ENCODE peak calls at places on chromosomes 6 and 20, in nine cellular contexts. R, J, E, W, V, C, F, D and I are unnamed samples.

GRCh38 chr20:61166324-61166723 is 85.7 kb upstream of the CDH4 start:
- DNase-seq in R (peak), J (no peak), E (no peak), W (no peak), V (peak), C (no peak), F (no peak), D (no peak), I (no peak)

GRCh38 chr6:69022991-69023390 is 387.9 kb downstream of the ADGRB3 start:
- DNase-seq in R (peak), J (no peak), E (no peak), W (no peak), V (peak), C (no peak), F (no peak), D (no peak), I (no peak)

GRCh38 chr6:142874676-142875075 is 70.3 kb downstream of the HIVEP2 start:
- DNase-seq in R (no peak), J (no peak), E (no peak), W (no peak), V (no peak), C (no peak), F (no peak), D (no peak), I (no peak)

GRCh38 chr20:7180261-7181045 is 413.0 kb downstream of the BMP2 start:
- DNase-seq in R (peak), J (no peak), E (no peak), W (no peak), V (no peak), C (no peak), F (no peak), D (no peak), I (no peak)

GRCh38 chr20:44540834-44541233 is 19.0 kb upstream of the SERINC3 start:
- DNase-seq in R (peak), J (no peak), E (no peak), W (no peak), V (peak), C (no peak), F (no peak), D (no peak), I (no peak)

GRCh38 chr6:1070085-1070521 is 241.8 kb upstream of the FOXQ1 start:
- DNase-seq in R (no peak), J (no peak), E (no peak), W (peak), V (no peak), C (no peak), F (no peak), D (peak), I (no peak)

GRCh38 chr20:33791959-33792597 is 19.1 kb upstream of the CHMP4B start:
- DNase-seq in R (peak), J (peak), E (peak), W (peak), V (peak), C (no peak), F (peak), D (peak), I (peak)

GRCh38 chr6:134247271-134247833 is 70.6 kb downstream of the SGK1 start:
- DNase-seq in R (no peak), J (peak), E (peak), W (no peak), V (peak), C (no peak), F (peak), D (no peak), I (peak)

GRCh38 chr6:134015719-134016557 is 36.5 kb downstream of the SLC2A12 start:
- DNase-seq in R (no peak), J (no peak), E (no peak), W (no peak), V (no peak), C (no peak), F (no peak), D (no peak), I (no peak)

GRCh38 chr20:46040902-46041535 is 12.0 kb downstream of the SLC12A5 start:
- DNase-seq in R (peak), J (peak), E (no peak), W (peak), V (peak), C (no peak), F (peak), D (no peak), I (peak)

GRCh38 chr20:35849726-35850125 is 77.9 kb downstream of the PHF20 start:
- DNase-seq in R (no peak), J (no peak), E (no peak), W (no peak), V (peak), C (no peak), F (no peak), D (no peak), I (no peak)

GRCh38 chr20:63381781-63382431 is 20.8 kb upstream of the CHRNA4 start:
- DNase-seq in R (peak), J (peak), E (no peak), W (peak), V (no peak), C (no peak), F (peak), D (no peak), I (peak)

GRCh38 chr6:87756858-87757257 is 54.8 kb upstream of the AKIRIN2 start:
- DNase-seq in R (peak), J (no peak), E (peak), W (no peak), V (peak), C (no peak), F (peak), D (peak), I (peak)

GRCh38 chr20:59775221-59776055 is 158.0 kb downstream of the SYCP2 start:
- DNase-seq in R (no peak), J (no peak), E (no peak), W (no peak), V (no peak), C (peak), F (no peak), D (no peak), I (no peak)

GRCh38 chr6:135640449-135641111 is 143.0 kb upstream of the AHI1 start:
- DNase-seq in R (no peak), J (no peak), E (no peak), W (no peak), V (no peak), C (no peak), F (no peak), D (no peak), I (no peak)

GRCh38 chr6:1324926-1325325 is 13.0 kb downstream of the FOXQ1 start:
- DNase-seq in R (no peak), J (no peak), E (no peak), W (no peak), V (no peak), C (no peak), F (no peak), D (no peak), I (no peak)

GRCh38 chr6:44576132-44576601 is 188.7 kb downstream of the CDC5L start:
- DNase-seq in R (no peak), J (no peak), E (no peak), W (no peak), V (peak), C (no peak), F (no peak), D (no peak), I (no peak)

GRCh38 chr6:112031956-112032355 is 21.9 kb upstream of the CCN6 start:
- DNase-seq in R (no peak), J (no peak), E (no peak), W (no peak), V (no peak), C (no peak), F (no peak), D (no peak), I (no peak)

GRCh38 chr6:26351544-26351953 is 13.4 kb upstream of the BTN3A2 start:
- DNase-seq in R (peak), J (no peak), E (no peak), W (no peak), V (peak), C (no peak), F (no peak), D (no peak), I (no peak)

GRCh38 chr6:80009531-80009930 is 5.1 kb downstream of the TTK start:
- DNase-seq in R (no peak), J (no peak), E (no peak), W (no peak), V (no peak), C (no peak), F (no peak), D (no peak), I (no peak)

GRCh38 chr6:40989204-40990179 is 49.5 kb downstream of the UNC5CL start:
- DNase-seq in R (no peak), J (no peak), E (no peak), W (no peak), V (no peak), C (no peak), F (no peak), D (no peak), I (no peak)

GRCh38 chr6:143123081-143123480 is 62.4 kb downstream of the AIG1 start:
- DNase-seq in R (no peak), J (no peak), E (no peak), W (no peak), V (no peak), C (no peak), F (no peak), D (no peak), I (no peak)

GRCh38 chr6:166650824-166651223 is 23.8 kb upstream of the RPS6KA2 start:
- DNase-seq in R (no peak), J (no peak), E (no peak), W (no peak), V (no peak), C (no peak), F (no peak), D (no peak), I (no peak)

GRCh38 chr6:159726196-159726917 is 949 bp upstream of the WTAP start:
- DNase-seq in R (no peak), J (no peak), E (no peak), W (no peak), V (no peak), C (no peak), F (no peak), D (no peak), I (no peak)

GRCh38 chr6:148745926-148746325 is 904 bp upstream of the UST start:
- DNase-seq in R (no peak), J (no peak), E (no peak), W (peak), V (no peak), C (no peak), F (no peak), D (no peak), I (no peak)

GRCh38 chr20:41178904-41179432 is 41.6 kb downstream of the PLCG1 start:
- DNase-seq in R (no peak), J (no peak), E (no peak), W (no peak), V (peak), C (peak), F (no peak), D (peak), I (no peak)

GRCh38 chr6:39927159-39927558 is 7.1 kb downstream of the MOCS1 start:
- DNase-seq in R (peak), J (no peak), E (no peak), W (no peak), V (no peak), C (no peak), F (no peak), D (no peak), I (no peak)

GRCh38 chr6:98835149-98836024 is 1.0 kb downstream of the POU3F2 start:
- DNase-seq in R (no peak), J (no peak), E (no peak), W (peak), V (no peak), C (no peak), F (no peak), D (no peak), I (no peak)